ENCODE peak calls at places on chromosomes 1 and 21, in four cellular contexts. H, Q, W and L are unnamed samples.

GRCh38 chr1:198607714-198608113 is 31.1 kb upstream of the PTPRC start:
- DNase-seq in Q (no peak), W (no peak), H (no peak), L (no peak)

GRCh38 chr1:36448530-36449051 is 1.7 kb downstream of the OSCP1 start:
- DNase-seq in W (no peak), H (no peak), Q (no peak), L (no peak)

GRCh38 chr1:189859385-189859977 is 618.2 kb downstream of the BRINP3 start:
- DNase-seq in H (peak; percentile 7), W (peak; percentile 63), Q (no peak), L (peak; percentile 71)

GRCh38 chr21:42513151-42513984 is at the start of gene SLC37A1:
- DNase-seq in W (no peak), Q (no peak), H (no peak), L (peak; percentile 73)

GRCh38 chr21:37677006-37677405 is 239.3 kb downstream of the KCNJ6 start:
- DNase-seq in H (no peak), Q (no peak), W (no peak), L (no peak)

GRCh38 chr1:222891578-222891977 is 76.7 kb downstream of the DISP1 start:
- DNase-seq in H (no peak), Q (no peak), W (no peak), L (no peak)

GRCh38 chr1:162364498-162364897 is 12.2 kb downstream of the SPATA46 start:
- DNase-seq in Q (no peak), H (no peak), W (no peak), L (no peak)

GRCh38 chr1:246779561-246780175 is 55.5 kb downstream of the SCCPDH start:
- DNase-seq in W (no peak), H (no peak), Q (no peak), L (no peak)

GRCh38 chr1:84541679-84542078 is 32.6 kb downstream of the CTBS start:
- DNase-seq in H (no peak), Q (no peak), W (no peak), L (peak; percentile 23)

GRCh38 chr1:229230893-229231753 is 39.8 kb upstream of the RAB4A start:
- DNase-seq in W (peak; percentile 57), Q (no peak), H (no peak), L (peak; percentile 70)

GRCh38 chr1:47692196-47692595 is 254.4 kb downstream of the FOXD2 start:
- DNase-seq in Q (no peak), H (no peak), W (no peak), L (no peak)

GRCh38 chr1:180927841-180928240 is 15.1 kb downstream of the KIAA1614 start:
- DNase-seq in H (no peak), W (no peak), Q (no peak), L (no peak)

GRCh38 chr1:203643213-203644045 is 16.8 kb downstream of the ATP2B4 start:
- DNase-seq in H (no peak), W (no peak), Q (peak; percentile 57), L (no peak)

GRCh38 chr1:56472860-56473259 is 106.5 kb downstream of the PLPP3 start:
- DNase-seq in H (no peak), W (no peak), Q (no peak), L (no peak)

GRCh38 chr1:35031103-35031452 is 667 bp downstream of the ZMYM6 start:
- DNase-seq in Q (no peak), W (peak; percentile 35), H (peak; percentile 25), L (peak; percentile 57)

GRCh38 chr1:235990376-235990795 is 74.5 kb downstream of the NID1 start:
- DNase-seq in H (no peak), W (no peak), Q (no peak), L (no peak)

GRCh38 chr1:168520052-168520751 is 23.6 kb downstream of the XCL2 start:
- DNase-seq in W (no peak), Q (no peak), H (no peak), L (peak; percentile 25)

GRCh38 chr1:183806086-183806485 is 1.2 kb downstream of the RGL1 start:
- DNase-seq in H (no peak), Q (no peak), W (no peak), L (no peak)

GRCh38 chr1:184982002-184982954 is 8.0 kb upstream of the NIBAN1 start:
- DNase-seq in W (peak; percentile 64), H (peak; percentile 82), Q (peak; percentile 64), L (peak; percentile 82)

GRCh38 chr1:235302143-235302542 is 25.8 kb downstream of the ARID4B start:
- DNase-seq in Q (no peak), W (no peak), H (no peak), L (no peak)

GRCh38 chr1:213852107-213852506 is 135.7 kb upstream of the PROX1 start:
- DNase-seq in Q (no peak), W (no peak), H (no peak), L (no peak)

GRCh38 chr1:246415028-246415427 is 92.1 kb downstream of the SMYD3 start:
- DNase-seq in W (no peak), Q (no peak), H (no peak), L (no peak)